ENCODE peak calls at places on chromosomes 11 and 22, in ten cellular contexts. U is HFF-Myc; H is GM12864; F is colonic mucosa; L is nephron progenitor cell; S is AG09319; B is activated CD8-positive, alpha-beta T cell treated with anti-CD3 and anti-CD28 coated beads for 36 hours; I is progenitor cell of endocrine pancreas; M is fibroblast of mammary gland; Z is transverse colon. O is an unnamed sample.

GRCh38 chr22:44188316-44188715 is 7.6 kb downstream of the PARVG start:
- DNase-seq in M (no peak), I (no peak), B (no peak), F (no peak), S (no peak), Z (no peak), H (no peak), L (no peak), U (no peak), O (no peak)

GRCh38 chr11:71452354-71453020 is 516 bp upstream of the NADSYN1 start:
- DNase-seq in F (peak), B (peak), U (no peak), Z (peak), S (no peak), L (no peak), H (peak), M (peak), I (peak), O (peak)

GRCh38 chr22:20238567-20239062 is 29.5 kb downstream of the RTN4R start:
- DNase-seq in M (peak), I (peak), F (peak), L (peak), Z (peak), U (no peak), S (no peak), B (peak), H (peak), O (peak)

GRCh38 chr22:46574993-46575914 is 37.8 kb upstream of the CELSR1 start:
- DNase-seq in L (no peak), F (peak), H (no peak), S (no peak), Z (peak), M (no peak), U (no peak), B (no peak), I (no peak), O (no peak)

GRCh38 chr11:8033312-8033715 is 46.2 kb downstream of the EIF3F start:
- DNase-seq in Z (peak), H (peak), I (peak), M (peak), B (peak), U (peak), F (peak), S (peak), L (peak), O (peak)

GRCh38 chr11:60872124-60872951 is 5.0 kb downstream of the ZP1 start:
- DNase-seq in B (no peak), M (peak), F (peak), L (no peak), I (no peak), H (no peak), S (no peak), U (peak), Z (peak), O (no peak)

GRCh38 chr11:75270896-75271415 is 30.4 kb downstream of the TPBGL start:
- DNase-seq in H (no peak), I (no peak), U (no peak), M (peak), Z (peak), F (no peak), B (peak), S (no peak), L (no peak), O (peak)

GRCh38 chr11:44446341-44446712 is 119.1 kb upstream of the CD82 start:
- DNase-seq in F (no peak), B (no peak), S (no peak), U (no peak), H (no peak), I (no peak), M (no peak), L (no peak), Z (no peak), O (no peak)

GRCh38 chr11:8263109-8263768 is 439 bp downstream of the LMO1 start:
- DNase-seq in I (peak), B (no peak), H (no peak), Z (no peak), F (no peak), L (peak), S (no peak), U (no peak), M (no peak), O (peak)

GRCh38 chr22:27262371-27262770 is 539.2 kb downstream of the MN1 start:
- DNase-seq in F (no peak), I (no peak), H (no peak), L (peak), B (no peak), Z (no peak), M (no peak), U (no peak), S (no peak), O (no peak)

GRCh38 chr11:128575174-128575955 is 12.0 kb downstream of the ETS1 start:
- DNase-seq in B (no peak), L (no peak), S (no peak), U (no peak), I (no peak), H (no peak), F (no peak), Z (no peak), M (no peak), O (no peak)

GRCh38 chr11:19659529-19659928 is 53.1 kb upstream of the NAV2 start:
- DNase-seq in M (no peak), S (no peak), Z (no peak), H (no peak), L (no peak), I (no peak), F (no peak), B (no peak), U (no peak), O (no peak)

GRCh38 chr11:33733978-33734377 is 2.2 kb downstream of the CD59 start:
- DNase-seq in I (no peak), M (no peak), F (no peak), Z (no peak), H (no peak), B (no peak), L (no peak), U (no peak), S (no peak), O (no peak)

GRCh38 chr11:88312665-88313064 is 24.9 kb downstream of the CTSC start:
- DNase-seq in Z (no peak), I (no peak), S (no peak), L (no peak), M (peak), U (no peak), H (no peak), B (no peak), F (no peak), O (no peak)

GRCh38 chr11:74397531-74398243 is 546 bp downstream of the PGM2L1 start:
- DNase-seq in U (no peak), M (no peak), Z (peak), H (no peak), F (peak), L (peak), I (peak), S (no peak), B (peak), O (no peak)

GRCh38 chr11:109696191-109696897 is 274.4 kb downstream of the C11orf87 start:
- DNase-seq in S (no peak), L (no peak), H (no peak), Z (no peak), F (no peak), M (peak), I (no peak), U (no peak), B (no peak), O (no peak)

GRCh38 chr22:49642331-49642730 is 185.3 kb downstream of the BRD1 start:
- DNase-seq in Z (no peak), S (no peak), U (no peak), B (no peak), I (no peak), H (no peak), M (no peak), L (no peak), F (no peak), O (no peak)

GRCh38 chr11:74543991-74544390 is 48.4 kb upstream of the POLD3 start:
- DNase-seq in Z (no peak), U (no peak), I (no peak), B (peak), L (no peak), F (no peak), H (no peak), S (no peak), M (no peak), O (no peak)

GRCh38 chr22:18110944-18111758 is 542 bp downstream of the TUBA8 start:
- DNase-seq in U (no peak), L (no peak), H (no peak), F (no peak), S (no peak), Z (no peak), B (no peak), I (no peak), M (no peak), O (no peak)

GRCh38 chr22:19122752-19123492 is 710 bp upstream of the DGCR2 start:
- DNase-seq in I (no peak), F (no peak), M (no peak), Z (peak), H (no peak), L (no peak), U (no peak), S (no peak), B (no peak), O (peak)

GRCh38 chr11:120601566-120601965 is 90.0 kb downstream of the GRIK4 start:
- DNase-seq in F (no peak), B (no peak), S (no peak), H (no peak), L (no peak), U (no peak), M (peak), Z (no peak), I (no peak), O (no peak)

GRCh38 chr11:44746894-44747293 is 20.1 kb downstream of the TSPAN18 start:
- DNase-seq in F (no peak), B (no peak), L (no peak), H (no peak), Z (no peak), U (no peak), S (no peak), I (no peak), M (no peak), O (no peak)

GRCh38 chr22:20811971-20812660 is 38.2 kb downstream of the SERPIND1 start:
- DNase-seq in H (no peak), Z (no peak), M (no peak), L (no peak), B (no peak), U (no peak), F (no peak), S (no peak), I (no peak), O (no peak)

GRCh38 chr11:2421996-2422395 is 21.4 kb downstream of the TSSC4 start:
- DNase-seq in U (no peak), L (no peak), F (no peak), M (no peak), H (no peak), B (no peak), Z (no peak), S (no peak), I (no peak), O (no peak)

GRCh38 chr22:37887610-37888378 is 18.3 kb upstream of the MICALL1 start:
- DNase-seq in I (no peak), B (no peak), M (peak), Z (no peak), U (no peak), L (no peak), H (no peak), S (peak), F (peak), O (peak)

GRCh38 chr11:45259607-45260006 is 26.5 kb downstream of the SYT13 start:
- DNase-seq in B (no peak), M (peak), F (peak), L (no peak), H (no peak), Z (peak), S (no peak), I (no peak), U (no peak), O (no peak)

GRCh38 chr11:95322546-95322945 is 91.5 kb upstream of the SESN3 start:
- DNase-seq in Z (no peak), B (no peak), I (no peak), L (no peak), U (no peak), S (no peak), M (peak), F (no peak), H (no peak), O (no peak)

GRCh38 chr11:26878959-26879581 is 114.8 kb upstream of the FIBIN start:
- DNase-seq in I (no peak), S (no peak), F (no peak), H (no peak), B (no peak), M (no peak), Z (no peak), U (no peak), L (no peak), O (no peak)

GRCh38 chr11:45245237-45246045 is 40.7 kb downstream of the SYT13 start:
- DNase-seq in H (no peak), S (no peak), L (no peak), Z (no peak), M (no peak), F (no peak), U (no peak), I (no peak), B (no peak), O (no peak)

GRCh38 chr11:93775289-93775688 is 8.8 kb upstream of the MED17 start:
- DNase-seq in F (no peak), S (no peak), U (no peak), B (peak), L (peak), I (no peak), H (no peak), Z (no peak), M (no peak), O (peak)

GRCh38 chr11:111359223-111360149 is 19.6 kb downstream of the POU2AF1 start:
- DNase-seq in S (no peak), B (peak), F (no peak), I (no peak), U (no peak), M (no peak), H (no peak), Z (no peak), L (no peak), O (no peak)

GRCh38 chr11:92383430-92383829 is 158.8 kb downstream of the FAT3 start:
- DNase-seq in F (no peak), U (peak), Z (no peak), H (no peak), L (no peak), M (peak), B (no peak), S (no peak), I (no peak), O (peak)

GRCh38 chr11:32893947-32894827 is 1.6 kb downstream of the QSER1 start:
- DNase-seq in H (no peak), S (no peak), M (peak), Z (peak), L (peak), B (peak), F (peak), U (peak), I (no peak), O (peak)

GRCh38 chr22:40487663-40488249 is 117.4 kb downstream of the SGSM3 start:
- DNase-seq in U (no peak), S (no peak), L (no peak), F (no peak), I (no peak), B (no peak), Z (no peak), M (peak), H (no peak), O (no peak)

GRCh38 chr11:13480198-13480597 is 15.6 kb downstream of the PTH start:
- DNase-seq in U (no peak), M (no peak), L (no peak), S (no peak), I (no peak), F (peak), Z (no peak), B (no peak), H (no peak), O (no peak)

GRCh38 chr22:40714514-40714966 is 35.3 kb downstream of the MCHR1 start:
- DNase-seq in S (no peak), H (no peak), U (no peak), I (no peak), M (peak), L (peak), B (no peak), F (no peak), Z (no peak), O (no peak)

GRCh38 chr22:44950806-44951509 is 58.8 kb downstream of the PHF21B start:
- DNase-seq in L (no peak), H (no peak), F (no peak), Z (no peak), M (no peak), B (no peak), I (no peak), S (no peak), U (no peak), O (no peak)

GRCh38 chr11:96282846-96283245 is 60.1 kb downstream of the MAML2 start:
- DNase-seq in F (no peak), U (no peak), L (no peak), B (no peak), M (no peak), S (no peak), Z (no peak), I (no peak), H (no peak), O (no peak)

GRCh38 chr22:22031571-22031970 is 49.0 kb upstream of the TOP3B start:
- DNase-seq in H (no peak), M (no peak), Z (no peak), I (no peak), U (no peak), S (no peak), F (no peak), L (no peak), B (no peak), O (no peak)

GRCh38 chr11:124800226-124800929 is at the start of gene MSANTD2:
- DNase-seq in S (peak), F (peak), U (peak), B (peak), I (peak), Z (peak), H (no peak), L (peak), M (peak), O (peak)
- TF ChIP-seq CTCF in S (no peak), F (no peak), U (no peak), B (no peak), I (no peak), Z (no peak), H (no peak), L (no peak), M (no peak), O (no peak)

DNA sequence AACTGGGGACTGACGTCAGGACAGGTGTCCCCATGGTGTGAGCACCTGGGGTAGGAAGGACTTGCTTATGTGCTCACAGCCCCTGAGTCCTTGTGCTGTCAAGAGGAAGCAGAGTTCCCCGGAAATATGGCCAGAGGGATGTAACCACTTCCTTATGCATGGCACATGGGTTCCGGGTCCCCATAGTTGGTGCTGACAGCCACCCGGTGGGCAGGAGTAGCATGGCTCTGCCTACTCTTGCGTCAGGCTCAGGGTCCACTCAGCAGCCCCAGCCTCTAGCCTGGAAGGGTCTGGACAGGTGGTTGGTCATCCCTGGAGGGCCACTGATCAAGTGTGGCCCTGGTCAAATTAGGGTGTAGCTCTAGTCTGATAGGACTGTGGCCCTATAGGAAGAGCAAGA is 42.8 kb upstream of the CCND1 start:
- DNase-seq in M (peak), F (no peak), L (no peak), B (no peak), I (no peak), U (no peak), Z (no peak), H (no peak), S (no peak), O (no peak)
- TF ChIP-seq CTCF in M (no peak), F (no peak), L (no peak), B (no peak), I (peak), U (peak), Z (no peak), H (no peak), S (no peak), O (no peak)

DNA sequence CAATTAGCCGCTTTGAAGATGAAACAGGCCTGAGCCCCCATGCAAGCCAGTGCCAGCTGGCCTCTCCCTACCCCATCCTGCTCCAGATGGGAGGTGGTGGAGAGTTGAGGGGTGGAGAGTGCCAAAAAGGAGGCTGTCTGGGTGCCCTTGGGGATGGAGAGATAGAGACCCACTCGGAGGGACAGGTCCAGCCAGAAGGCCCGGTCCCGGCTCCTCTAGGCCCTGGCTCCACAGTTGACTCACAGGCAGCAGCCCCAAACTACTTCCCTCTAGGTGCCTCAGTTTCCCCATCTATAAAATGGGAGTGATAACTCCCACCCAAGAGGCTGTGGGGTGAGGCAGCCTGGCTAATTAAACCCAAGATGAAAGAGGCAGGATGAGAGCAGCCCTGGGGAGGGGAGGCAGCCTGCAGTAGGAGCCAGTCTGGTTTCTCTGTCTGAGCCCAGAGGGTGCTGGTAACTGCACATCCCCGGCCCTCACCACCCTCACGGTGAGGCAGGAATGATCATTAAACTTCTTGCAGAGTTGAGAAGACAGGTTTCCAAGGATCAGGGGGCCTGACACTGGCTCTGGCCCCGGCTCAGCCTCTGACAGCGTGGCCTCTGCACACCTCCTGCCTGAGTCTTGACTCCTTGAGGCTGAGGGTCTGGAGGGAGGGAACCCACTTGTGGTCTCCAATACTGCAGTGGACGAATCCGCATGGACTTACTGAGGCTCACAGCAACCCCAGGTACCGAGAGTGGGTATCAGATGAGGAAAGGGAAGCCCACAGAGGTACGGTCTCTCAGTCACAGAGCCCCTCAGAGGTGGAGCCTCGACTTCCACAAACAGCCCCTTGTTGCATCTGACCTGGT is 1.4 kb upstream of the AP5B1 start:
- DNase-seq in H (no peak), S (no peak), Z (no peak), F (no peak), U (no peak), I (no peak), B (no peak), L (no peak), M (no peak), O (no peak)
- TF ChIP-seq CTCF in H (no peak), S (no peak), Z (no peak), F (no peak), U (no peak), I (no peak), B (no peak), L (no peak), M (no peak), O (no peak)

DNA sequence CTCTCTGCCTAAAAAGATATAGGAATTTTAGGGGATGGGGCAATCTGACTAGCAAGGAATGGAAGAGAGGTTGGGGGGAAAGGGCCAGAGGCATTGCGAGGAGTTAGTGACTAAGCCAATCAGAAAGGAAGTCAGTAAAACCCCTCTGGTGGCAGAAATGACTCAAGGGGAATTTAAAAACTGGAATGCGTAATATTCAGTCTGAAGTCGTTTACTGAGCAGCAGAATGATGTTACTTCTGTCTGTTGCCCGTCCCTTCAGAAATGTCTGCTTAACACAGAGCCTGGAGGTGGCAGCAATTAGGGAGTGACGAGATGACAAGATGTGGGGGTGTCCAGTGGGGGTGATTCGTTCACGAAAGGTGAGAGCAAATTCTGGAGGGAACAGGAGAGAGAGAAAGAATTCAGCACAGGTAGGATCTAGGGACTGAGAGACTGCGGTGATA is 107.7 kb upstream of the CLMP start:
- DNase-seq in Z (no peak), B (peak), L (no peak), F (no peak), I (no peak), H (peak), S (no peak), U (peak), M (peak), O (no peak)
- TF ChIP-seq CTCF in Z (no peak), B (no peak), L (no peak), F (no peak), I (peak), H (no peak), S (peak), U (peak), M (peak), O (no peak)

GRCh38 chr11:113874920-113875413 is 405 bp downstream of the USP28 start:
- DNase-seq in I (no peak), S (no peak), L (no peak), Z (no peak), B (peak), M (peak), H (no peak), U (no peak), F (peak), O (no peak)
- TF ChIP-seq CTCF in I (peak), S (no peak), L (no peak), Z (peak), B (no peak), M (no peak), H (no peak), U (no peak), F (no peak), O (no peak)

O was measured in glutamatergic neuron.